ENCODE peak calls at places on chromosome 15, in four cellular contexts. Z is fibroblast of the aortic adventitia, O is HCT116, V is H1. J is an unnamed sample.
A peak's percentile ranks its signal among the peaks of the same experiment; 100 is the strongest.

GRCh38 chr15:100029868-100030479 is 296.7 kb upstream of the LYSMD4 start:
- DNase-seq in Z (no peak), O (no peak), V (no peak), J (no peak)

GRCh38 chr15:70430029-70430428 is 332.3 kb upstream of the TLE3 start:
- DNase-seq in Z (peak; percentile 98), O (no peak), V (no peak), J (no peak)

GRCh38 chr15:80550219-80550909 is 144.7 kb upstream of the ABHD17C start:
- DNase-seq in Z (peak; percentile 97), O (no peak), V (no peak), J (peak; percentile 97)

GRCh38 chr15:22988811-22989210 is 8.6 kb upstream of the CYFIP1 start:
- DNase-seq in Z (no peak), O (no peak), V (no peak), J (no peak)

GRCh38 chr15:100784493-100785180 is 95.0 kb upstream of the ALDH1A3 start:
- DNase-seq in Z (no peak), O (no peak), V (no peak), J (no peak)

GRCh38 chr15:91165850-91166249 is 65.8 kb downstream of the SV2B start:
- DNase-seq in Z (no peak), O (no peak), V (no peak), J (no peak)

GRCh38 chr15:32825219-32825618 is 107.4 kb downstream of the GREM1 start:
- DNase-seq in Z (no peak), O (no peak), V (no peak), J (no peak)

GRCh38 chr15:36161781-36162212 is 417.6 kb upstream of the CDIN1 start:
- DNase-seq in Z (peak; percentile 76), O (no peak), V (no peak), J (peak; percentile 24)

GRCh38 chr15:72285927-72286516 is 13.7 kb upstream of the PARP6 start:
- DNase-seq in Z (peak; percentile 15), O (peak; percentile 22), V (peak; percentile 27), J (peak; percentile 18)

GRCh38 chr15:77546050-77546501 is 86.6 kb downstream of the LINGO1 start:
- DNase-seq in Z (peak; percentile 90), O (no peak), V (no peak), J (peak; percentile 59)

GRCh38 chr15:43406192-43406591 is 35.3 kb downstream of the TUBGCP4 start:
- DNase-seq in Z (peak; percentile 71), O (no peak), V (no peak), J (no peak)

GRCh38 chr15:63407612-63408011 is 26.0 kb upstream of the CA12 start:
- DNase-seq in Z (no peak), O (no peak), V (no peak), J (no peak)

GRCh38 chr15:78301813-78302212 is 2.4 kb upstream of the SKIC8 start:
- DNase-seq in Z (no peak), O (no peak), V (no peak), J (peak; percentile 37)

GRCh38 chr15:38562278-38562677 is 2.3 kb downstream of the RASGRP1 start:
- DNase-seq in Z (no peak), O (no peak), V (no peak), J (no peak)

GRCh38 chr15:64112904-64113303 is 17.1 kb downstream of the SNX1 start:
- DNase-seq in Z (peak; percentile 79), O (no peak), V (no peak), J (no peak)

GRCh38 chr15:66080791-66081475 is 172.6 kb downstream of the MEGF11 start:
- DNase-seq in Z (peak; percentile 58), O (no peak), V (no peak), J (peak; percentile 50)

GRCh38 chr15:94053626-94054025 is 177.7 kb upstream of the MCTP2 start:
- DNase-seq in Z (no peak), O (no peak), V (no peak), J (no peak)
- H3K4me3 ChIP-seq in Z (no peak overlapping the region), O (no peak overlapping the region), V (no peak overlapping the region), J (no peak overlapping the region)

GRCh38 chr15:51621917-51622268 is 678 bp downstream of the DMXL2 start:
- DNase-seq in Z (peak; percentile 63), O (peak; percentile 21), V (no peak), J (peak; percentile 68)
- TF ChIP-seq CTCF in Z (peak; percentile 37), O (no peak), V (peak; percentile 0), J (peak; percentile 35)

GRCh38 chr15:88256261-88257230 is at the start of gene NTRK3:
- DNase-seq in Z (peak; percentile 63), O (no peak), V (no peak), J (peak; percentile 15)
- H3K4me3 ChIP-seq in Z (peak within 1 kb of the TSS; percentile 84), O (no peak within 1 kb of the TSS), V (peak within 1 kb of the TSS; percentile 85), J (peak within 1 kb of the TSS; percentile 32)

GRCh38 chr15:92429378-92430066 is 35.8 kb downstream of the ST8SIA2 start:
- DNase-seq in Z (peak; percentile 20), O (peak; percentile 18), V (no peak), J (peak; percentile 85)

GRCh38 chr15:92421980-92422379 is 28.3 kb downstream of the ST8SIA2 start:
- DNase-seq in Z (no peak), O (no peak), V (no peak), J (peak; percentile 53)

GRCh38 chr15:92430067-92430435 is 36.4 kb downstream of the ST8SIA2 start:
- DNase-seq in Z (no peak), O (no peak), V (no peak), J (peak; percentile 23)

GRCh38 chr15:92425578-92426225 is 32.0 kb downstream of the ST8SIA2 start:
- DNase-seq in Z (no peak), O (no peak), V (no peak), J (no peak)
- TF ChIP-seq CTCF in Z (no peak), O (no peak), V (peak; percentile 51), J (no peak)

GRCh38 chr15:49424954-49425353 is 1.9 kb downstream of the FGF7 start:
- DNase-seq in Z (no peak), O (no peak), V (no peak), J (no peak)

GRCh38 chr15:49430046-49430445 is 7.0 kb downstream of the FGF7 start:
- DNase-seq in Z (no peak), O (no peak), V (no peak), J (no peak)

GRCh38 chr15:49427369-49427768 is 4.3 kb downstream of the FGF7 start:
- DNase-seq in Z (no peak), O (no peak), V (no peak), J (no peak)

GRCh38 chr15:49423906-49424520 is 971 bp downstream of the FGF7 start:
- DNase-seq in Z (peak; percentile 62), O (no peak), V (no peak), J (no peak)

GRCh38 chr15:49428392-49429095 is 5.5 kb downstream of the FGF7 start:
- DNase-seq in Z (peak; percentile 86), O (no peak), V (no peak), J (peak; percentile 26)
- H3K4me3 ChIP-seq in Z (peak overlapping the region; percentile 74), O (no peak overlapping the region), V (no peak overlapping the region), J (no peak overlapping the region)

DNA sequence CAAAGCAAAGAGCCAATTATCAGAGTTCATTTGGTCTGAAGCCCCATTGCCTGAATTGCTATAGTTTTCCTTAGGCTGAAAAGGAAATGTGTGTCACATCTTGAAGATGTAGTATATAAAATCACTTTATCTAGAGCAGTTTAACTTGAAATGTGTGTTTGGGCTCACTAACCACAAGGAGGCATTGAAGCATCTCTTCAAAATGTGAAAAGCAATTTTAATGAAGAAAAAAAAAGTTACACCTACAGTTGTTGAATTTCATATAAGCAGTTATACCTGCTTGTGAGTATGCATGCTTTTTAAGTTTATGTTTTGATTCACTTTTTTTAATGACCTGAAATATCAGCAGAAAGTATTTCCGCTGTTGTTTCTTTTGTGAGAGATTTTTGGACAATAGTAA is 129.3 kb downstream of the IQCH start:
- DNase-seq in Z (peak; percentile 16), O (no peak), V (no peak), J (peak; percentile 25)
- TF ChIP-seq CTCF in Z (peak; percentile 28), O (peak; percentile 19), V (no peak), J (peak; percentile 21)

GRCh38 chr15:75198560-75199346 is 2.9 kb upstream of the C15orf39 start:
- DNase-seq in Z (peak; percentile 50), O (peak; percentile 54), V (no peak), J (peak; percentile 31)
- H3K4me3 ChIP-seq in Z (no peak overlapping the region), O (no peak overlapping the region), V (no peak overlapping the region), J (no peak overlapping the region)

GRCh38 chr15:95699578-95699977 is 630.9 kb upstream of the NR2F2 start:
- DNase-seq in Z (no peak), O (no peak), V (no peak), J (no peak)

GRCh38 chr15:95698971-95699370 is 631.5 kb upstream of the NR2F2 start:
- DNase-seq in Z (no peak), O (no peak), V (no peak), J (no peak)

GRCh38 chr15:95698230-95698629 is 632.3 kb upstream of the NR2F2 start:
- DNase-seq in Z (no peak), O (no peak), V (no peak), J (no peak)

DNA sequence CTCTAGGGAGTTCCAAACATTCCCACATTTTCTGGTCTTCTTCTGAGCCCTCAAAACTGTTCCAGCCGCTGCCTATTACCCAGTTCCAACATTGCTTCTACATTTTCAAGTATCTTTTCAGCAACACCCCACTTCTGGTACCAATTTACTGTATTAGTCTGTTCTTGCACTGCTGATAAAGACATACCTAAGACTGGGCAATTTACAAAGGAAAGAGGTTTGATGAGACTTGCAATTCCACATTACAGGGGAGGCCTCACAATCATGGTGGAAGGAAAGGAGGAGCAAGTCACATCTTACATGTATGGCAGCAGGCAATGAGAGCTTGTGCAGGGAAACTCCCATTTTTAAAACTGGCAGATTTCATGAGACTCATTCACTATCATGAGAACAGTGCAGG is 629.1 kb upstream of the NR2F2 start:
- DNase-seq in Z (no peak), O (no peak), V (no peak), J (no peak)
- TF ChIP-seq CTCF in Z (no peak), O (no peak), V (no peak), J (no peak)

GRCh38 chr15:83380682-83381081 is 66.5 kb upstream of the SH3GL3 start:
- DNase-seq in Z (peak; percentile 15), O (peak; percentile 69), V (no peak), J (peak; percentile 42)

GRCh38 chr15:83378921-83379561 is 68.1 kb upstream of the SH3GL3 start:
- DNase-seq in Z (no peak), O (peak; percentile 8), V (no peak), J (no peak)

GRCh38 chr15:83380026-83380425 is 67.1 kb upstream of the SH3GL3 start:
- DNase-seq in Z (no peak), O (peak; percentile 50), V (no peak), J (no peak)

DNA sequence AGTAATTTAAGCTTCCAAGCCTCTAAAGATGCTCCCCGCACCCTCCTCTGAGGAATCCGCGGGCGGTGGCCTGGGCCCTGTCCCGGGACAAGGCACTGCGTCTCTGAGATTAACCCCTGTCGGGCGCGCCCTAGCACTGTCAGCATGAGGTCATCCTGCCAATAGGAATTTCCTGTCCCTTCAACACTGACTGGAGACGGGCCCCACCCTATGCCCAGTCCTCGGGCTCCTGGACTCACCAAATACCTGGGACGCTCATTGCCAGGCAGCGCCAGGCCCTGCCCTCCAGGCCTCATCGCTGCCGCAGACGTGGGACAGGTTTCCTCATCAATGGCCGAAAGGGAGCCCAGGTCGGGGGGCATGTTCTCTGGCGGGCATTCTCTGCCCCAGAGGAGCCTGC is 67.6 kb upstream of the SH3GL3 start:
- DNase-seq in Z (no peak), O (peak; percentile 81), V (no peak), J (no peak)
- H3K4me3 ChIP-seq in Z (no peak overlapping the region), O (peak overlapping the region; percentile 61), V (peak overlapping the region; percentile 41), J (no peak overlapping the region)